ENCODE peak calls at places on chromosomes 13 and 19, in eight cellular contexts. A is naive thymus-derived CD8-positive, alpha-beta T cell; W is stimulated activated CD4-positive, alpha-beta T cell treated with anti-CD3 and anti-CD28 coated beads, Interleukin-4, amount 100 ng/mL, for 24 hours; M is effector memory CD8-positive, alpha-beta T cell; U is stomach; O is NCI-H1048; L is HT-29; C is frontal cortex. X is an unnamed sample.

GRCh38 chr19:45630463-45630862 is 8.7 kb downstream of the EML2 start:
- DNase-seq in A (no peak), W (peak), M (no peak), U (no peak), O (no peak), L (peak), C (no peak), X (no peak)

GRCh38 chr19:12843999-12844732 is 5.9 kb downstream of the MAST1 start:
- DNase-seq in A (no peak), W (no peak), M (no peak), U (no peak), O (no peak), L (no peak), C (no peak), X (no peak)

GRCh38 chr13:113920173-113920572 is 53.7 kb downstream of the C13orf46 start:
- DNase-seq in A (no peak), W (no peak), M (no peak), U (no peak), O (no peak), L (no peak), C (no peak), X (no peak)

GRCh38 chr13:109844396-109844795 is 58.0 kb upstream of the IRS2 start:
- DNase-seq in A (no peak), W (no peak), M (no peak), U (peak), O (no peak), L (peak), C (no peak), X (no peak)

GRCh38 chr13:76331948-76332712 is 554.1 kb downstream of the KCTD12 start:
- DNase-seq in A (no peak), W (no peak), M (no peak), U (no peak), O (no peak), L (no peak), C (no peak), X (no peak)

GRCh38 chr19:55082023-55082851 is 6.6 kb downstream of the EPS8L1 start:
- DNase-seq in A (no peak), W (peak), M (no peak), U (no peak), O (peak), L (peak), C (no peak), X (no peak)

GRCh38 chr13:100550433-100550832 is 38.2 kb downstream of the GGACT start:
- DNase-seq in A (no peak), W (no peak), M (no peak), U (no peak), O (no peak), L (no peak), C (no peak), X (peak)

GRCh38 chr13:42486711-42487198 is 87.2 kb upstream of the TNFSF11 start:
- DNase-seq in A (no peak), W (no peak), M (no peak), U (no peak), O (no peak), L (peak), C (no peak), X (no peak)

GRCh38 chr19:372306-372890 is 27.8 kb upstream of the MIER2 start:
- DNase-seq in A (no peak), W (no peak), M (no peak), U (peak), O (no peak), L (no peak), C (peak), X (peak)

GRCh38 chr19:8391274-8392016 is 1.3 kb downstream of the RAB11B start:
- DNase-seq in A (no peak), W (no peak), M (no peak), U (peak), O (no peak), L (no peak), C (no peak), X (no peak)

GRCh38 chr13:31790992-31791391 is 51.7 kb downstream of the RXFP2 start:
- DNase-seq in A (no peak), W (no peak), M (no peak), U (no peak), O (no peak), L (no peak), C (no peak), X (no peak)

GRCh38 chr13:112453874-112454647 is 77.9 kb downstream of the SPACA7 start:
- DNase-seq in A (no peak), W (no peak), M (no peak), U (no peak), O (no peak), L (no peak), C (no peak), X (no peak)

GRCh38 chr19:31254611-31255010 is 94.6 kb downstream of the TSHZ3 start:
- DNase-seq in A (no peak), W (no peak), M (no peak), U (no peak), O (no peak), L (no peak), C (no peak), X (no peak)

GRCh38 chr13:20332361-20333096 is 100.4 kb upstream of the GJB6 start:
- DNase-seq in A (no peak), W (no peak), M (no peak), U (no peak), O (no peak), L (no peak), C (no peak), X (no peak)

GRCh38 chr13:40631605-40632004 is 34.8 kb downstream of the FOXO1 start:
- DNase-seq in A (no peak), W (no peak), M (no peak), U (no peak), O (no peak), L (no peak), C (no peak), X (no peak)

GRCh38 chr19:12782424-12783225 is 7.3 kb upstream of the HOOK2 start:
- DNase-seq in A (peak), W (peak), M (peak), U (peak), O (no peak), L (peak), C (peak), X (peak)

GRCh38 chr19:47018923-47019322 is 714 bp upstream of the NPAS1 start:
- DNase-seq in A (no peak), W (no peak), M (no peak), U (no peak), O (no peak), L (no peak), C (no peak), X (no peak)

GRCh38 chr19:50046649-50047503 is 21.1 kb downstream of the ZNF473 start:
- DNase-seq in A (peak), W (peak), M (peak), U (peak), O (peak), L (peak), C (peak), X (peak)

GRCh38 chr19:53808710-53809125 is 15.4 kb downstream of the NLRP12 start:
- DNase-seq in A (no peak), W (no peak), M (no peak), U (no peak), O (no peak), L (peak), C (no peak), X (no peak)

GRCh38 chr13:110649551-110649950 is 34.2 kb downstream of the NAXD start:
- DNase-seq in A (no peak), W (no peak), M (no peak), U (no peak), O (no peak), L (no peak), C (no peak), X (no peak)